ENCODE peak calls at places on chromosomes 2 and 18, in ten cellular contexts. F is MM.1S; O is T-helper 1 cell; D is stimulated activated CD4-positive, alpha-beta T cell treated with anti-CD3 and anti-CD28 coated beads, Interleukin-15, amount 100 ng/mL, for 1 hour; G is activated T-helper 1 cell treated with anti-CD3 and anti-CD28 coated beads, Interleukin-2, amount 50 U/mL, for 16 hours; T is stimulated activated CD8-positive, alpha-beta memory T cell treated with anti-CD3 and anti-CD28 coated beads, Interleukin-12 subunit alpha, Interleukin-12 subunit beta, amount 100 ng/mL, for 1 hour; Y is IMR-90; B is germinal center; E is T follicular helper cell; I is HTR-8/SVneo. X is an unnamed sample.

GRCh38 chr18:36887055-36887570 is 58.2 kb downstream of the KIAA1328 start:
- DNase-seq in B (no peak), Y (no peak), I (no peak), O (no peak), E (no peak), T (no peak), G (no peak), D (no peak), F (no peak), X (no peak)

GRCh38 chr2:97005353-97005752 is 19.0 kb upstream of the FAM178B start:
- DNase-seq in G (no peak), D (no peak), F (no peak), T (no peak), B (no peak), E (no peak), I (peak), Y (no peak), O (no peak), X (no peak)

GRCh38 chr2:201363857-201364560 is 6.9 kb upstream of the FLACC1 start:
- DNase-seq in F (peak), Y (peak), T (no peak), D (no peak), I (peak), G (no peak), E (peak), O (no peak), B (peak), X (no peak)

GRCh38 chr2:37367310-37367709 is 22.9 kb downstream of the QPCT start:
- DNase-seq in I (no peak), T (no peak), E (no peak), G (no peak), Y (peak), D (no peak), O (no peak), F (no peak), B (no peak), X (no peak)

GRCh38 chr18:10476430-10476829 is 22.0 kb downstream of the APCDD1 start:
- DNase-seq in G (no peak), D (no peak), O (no peak), E (no peak), T (no peak), F (no peak), B (no peak), I (peak), Y (peak), X (no peak)

GRCh38 chr18:335741-336140 is 67.9 kb upstream of the THOC1 start:
- DNase-seq in O (no peak), D (no peak), F (no peak), T (no peak), E (no peak), B (no peak), G (no peak), I (no peak), Y (no peak), X (no peak)

GRCh38 chr18:34222396-34223163 is 2.1 kb downstream of the NOL4 start:
- DNase-seq in I (no peak), T (no peak), O (no peak), G (no peak), E (no peak), B (no peak), D (no peak), F (peak), Y (no peak), X (no peak)

GRCh38 chr2:48749820-48750739 is 5.4 kb downstream of the LHCGR start:
- DNase-seq in F (peak), E (no peak), G (no peak), T (no peak), O (no peak), B (no peak), Y (no peak), D (no peak), I (no peak), X (no peak)

GRCh38 chr2:190653231-190653630 is 4.3 kb downstream of the NAB1 start:
- DNase-seq in D (no peak), T (no peak), G (no peak), F (no peak), Y (no peak), B (no peak), O (no peak), I (no peak), E (no peak), X (no peak)

X was measured in natural killer cell.